ENCODE peak calls at places on chromosomes 4 and X, in seven cellular contexts. One of them, this sample, is unnamed.

GRCh38 chr4:105710012-105710600 is 1.5 kb downstream of the GSTCD start:
- DNase-seq in NCI-H146: no peak
- DNase-seq in activated naive CD4-positive, alpha-beta T cell treated with Interleukin-2 at 50 U/mL for 16 hours: no peak
- DNase-seq in activated CD4-positive, CD25-positive, alpha-beta regulatory T cell treated with anti-CD3 and anti-CD28 coated beads, Interleukin-2, amount 50 U/mL, for 16 hours: no peak
- DNase-seq in Right ventricle myocardium superior: no peak
- DNase-seq in GM03348: no peak
- DNase-seq in RPMI7951: peak
- DNase-seq in this sample: no peak

GRCh38 chr4:100041646-100042045 is 91.6 kb upstream of the H2AZ1 start:
- DNase-seq in NCI-H146: no peak
- DNase-seq in activated naive CD4-positive, alpha-beta T cell treated with Interleukin-2 at 50 U/mL for 16 hours: no peak
- DNase-seq in activated CD4-positive, CD25-positive, alpha-beta regulatory T cell treated with anti-CD3 and anti-CD28 coated beads, Interleukin-2, amount 50 U/mL, for 16 hours: no peak
- DNase-seq in Right ventricle myocardium superior: no peak
- DNase-seq in GM03348: no peak
- DNase-seq in RPMI7951: no peak
- DNase-seq in this sample: no peak

GRCh38 chr4:110196871-110197420 is 1.5 kb downstream of the ELOVL6 start:
- DNase-seq in NCI-H146: peak
- DNase-seq in activated naive CD4-positive, alpha-beta T cell treated with Interleukin-2 at 50 U/mL for 16 hours: peak
- DNase-seq in activated CD4-positive, CD25-positive, alpha-beta regulatory T cell treated with anti-CD3 and anti-CD28 coated beads, Interleukin-2, amount 50 U/mL, for 16 hours: no peak
- DNase-seq in Right ventricle myocardium superior: no peak
- DNase-seq in GM03348: peak
- DNase-seq in RPMI7951: no peak
- DNase-seq in this sample: no peak

GRCh38 chr4:70902577-70903281 is 560 bp downstream of the MOB1B start:
- DNase-seq in NCI-H146: no peak
- DNase-seq in activated naive CD4-positive, alpha-beta T cell treated with Interleukin-2 at 50 U/mL for 16 hours: no peak
- DNase-seq in activated CD4-positive, CD25-positive, alpha-beta regulatory T cell treated with anti-CD3 and anti-CD28 coated beads, Interleukin-2, amount 50 U/mL, for 16 hours: no peak
- DNase-seq in Right ventricle myocardium superior: no peak
- DNase-seq in GM03348: peak
- DNase-seq in RPMI7951: no peak
- DNase-seq in this sample: no peak

GRCh38 chr4:110970642-110971041 is 347.8 kb upstream of the PITX2 start:
- DNase-seq in NCI-H146: peak
- DNase-seq in activated naive CD4-positive, alpha-beta T cell treated with Interleukin-2 at 50 U/mL for 16 hours: no peak
- DNase-seq in activated CD4-positive, CD25-positive, alpha-beta regulatory T cell treated with anti-CD3 and anti-CD28 coated beads, Interleukin-2, amount 50 U/mL, for 16 hours: no peak
- DNase-seq in Right ventricle myocardium superior: no peak
- DNase-seq in GM03348: peak
- DNase-seq in RPMI7951: no peak
- DNase-seq in this sample: peak

GRCh38 chr4:7650606-7651400 is 216.1 kb upstream of the PSAPL1 start:
- DNase-seq in NCI-H146: no peak
- DNase-seq in activated naive CD4-positive, alpha-beta T cell treated with Interleukin-2 at 50 U/mL for 16 hours: no peak
- DNase-seq in activated CD4-positive, CD25-positive, alpha-beta regulatory T cell treated with anti-CD3 and anti-CD28 coated beads, Interleukin-2, amount 50 U/mL, for 16 hours: no peak
- DNase-seq in Right ventricle myocardium superior: no peak
- DNase-seq in GM03348: no peak
- DNase-seq in RPMI7951: peak
- DNase-seq in this sample: no peak

GRCh38 chrX:41198410-41198809 is 113.2 kb downstream of the USP9X start:
- DNase-seq in NCI-H146: no peak
- DNase-seq in activated naive CD4-positive, alpha-beta T cell treated with Interleukin-2 at 50 U/mL for 16 hours: no peak
- DNase-seq in activated CD4-positive, CD25-positive, alpha-beta regulatory T cell treated with anti-CD3 and anti-CD28 coated beads, Interleukin-2, amount 50 U/mL, for 16 hours: no peak
- DNase-seq in Right ventricle myocardium superior: no peak
- DNase-seq in GM03348: no peak
- DNase-seq in RPMI7951: no peak
- DNase-seq in this sample: no peak

GRCh38 chr4:152943673-152944072 is 7.5 kb downstream of the FHDC1 start:
- DNase-seq in NCI-H146: no peak
- DNase-seq in activated naive CD4-positive, alpha-beta T cell treated with Interleukin-2 at 50 U/mL for 16 hours: no peak
- DNase-seq in activated CD4-positive, CD25-positive, alpha-beta regulatory T cell treated with anti-CD3 and anti-CD28 coated beads, Interleukin-2, amount 50 U/mL, for 16 hours: no peak
- DNase-seq in Right ventricle myocardium superior: no peak
- DNase-seq in GM03348: peak
- DNase-seq in RPMI7951: no peak
- DNase-seq in this sample: no peak

GRCh38 chrX:130030826-130031225 is 48.4 kb downstream of the BCORL1 start:
- DNase-seq in NCI-H146: no peak
- DNase-seq in activated naive CD4-positive, alpha-beta T cell treated with Interleukin-2 at 50 U/mL for 16 hours: no peak
- DNase-seq in activated CD4-positive, CD25-positive, alpha-beta regulatory T cell treated with anti-CD3 and anti-CD28 coated beads, Interleukin-2, amount 50 U/mL, for 16 hours: no peak
- DNase-seq in Right ventricle myocardium superior: no peak
- DNase-seq in GM03348: no peak
- DNase-seq in RPMI7951: no peak
- DNase-seq in this sample: no peak

GRCh38 chr4:73446336-73446938 is 10.4 kb downstream of the AFP start:
- DNase-seq in NCI-H146: peak
- DNase-seq in activated naive CD4-positive, alpha-beta T cell treated with Interleukin-2 at 50 U/mL for 16 hours: no peak
- DNase-seq in activated CD4-positive, CD25-positive, alpha-beta regulatory T cell treated with anti-CD3 and anti-CD28 coated beads, Interleukin-2, amount 50 U/mL, for 16 hours: no peak
- DNase-seq in Right ventricle myocardium superior: no peak
- DNase-seq in GM03348: peak
- DNase-seq in RPMI7951: peak
- DNase-seq in this sample: no peak

GRCh38 chr4:70712604-70713452 is 8.9 kb upstream of the RUFY3 start:
- DNase-seq in NCI-H146: no peak
- DNase-seq in activated naive CD4-positive, alpha-beta T cell treated with Interleukin-2 at 50 U/mL for 16 hours: no peak
- DNase-seq in activated CD4-positive, CD25-positive, alpha-beta regulatory T cell treated with anti-CD3 and anti-CD28 coated beads, Interleukin-2, amount 50 U/mL, for 16 hours: no peak
- DNase-seq in Right ventricle myocardium superior: no peak
- DNase-seq in GM03348: no peak
- DNase-seq in RPMI7951: no peak
- DNase-seq in this sample: no peak